ENCODE peak calls at places on chromosomes 7 and 10, in eight cellular contexts. One of them, this sample, is unnamed.
A peak's percentile ranks its signal among the peaks of the same experiment; 100 is the strongest.

GRCh38 chr7:51242007-51242691 is 74.5 kb downstream of the COBL start:
- DNase-seq in adipocyte: no peak
- DNase-seq in heart right ventricle: no peak
- DNase-seq in spleen: no peak
- DNase-seq in tibial artery: no peak
- DNase-seq in aorta: no peak
- DNase-seq in fibroblast of lung: peak; percentile 1
- DNase-seq in endothelial cell of umbilical vein: no peak
- DNase-seq in this sample: no peak

GRCh38 chr10:20962165-20962564 is 65.1 kb upstream of the NEBL start:
- DNase-seq in adipocyte: peak; percentile 3
- DNase-seq in heart right ventricle: no peak
- DNase-seq in spleen: no peak
- DNase-seq in tibial artery: no peak
- DNase-seq in aorta: no peak
- DNase-seq in fibroblast of lung: peak; percentile 86
- DNase-seq in endothelial cell of umbilical vein: no peak
- DNase-seq in this sample: no peak

GRCh38 chr10:21509391-21510217 is 15.9 kb downstream of the SKIDA1 start:
- DNase-seq in adipocyte: no peak
- DNase-seq in heart right ventricle: no peak
- DNase-seq in spleen: peak; percentile 70
- DNase-seq in tibial artery: no peak
- DNase-seq in aorta: no peak
- DNase-seq in fibroblast of lung: no peak
- DNase-seq in endothelial cell of umbilical vein: no peak
- DNase-seq in this sample: no peak

GRCh38 chr7:5774136-5774535 is 7.3 kb downstream of the RNF216 start:
- DNase-seq in adipocyte: no peak
- DNase-seq in heart right ventricle: no peak
- DNase-seq in spleen: no peak
- DNase-seq in tibial artery: no peak
- DNase-seq in aorta: no peak
- DNase-seq in fibroblast of lung: no peak
- DNase-seq in endothelial cell of umbilical vein: no peak
- DNase-seq in this sample: no peak

GRCh38 chr7:30925913-30926312 is 14.3 kb downstream of the AQP1 start:
- DNase-seq in adipocyte: no peak
- DNase-seq in heart right ventricle: no peak
- DNase-seq in spleen: peak; percentile 67
- DNase-seq in tibial artery: peak; percentile 18
- DNase-seq in aorta: no peak
- DNase-seq in fibroblast of lung: no peak
- DNase-seq in endothelial cell of umbilical vein: no peak
- DNase-seq in this sample: no peak

GRCh38 chr7:126727930-126728331 is 524.8 kb downstream of the GRM8 start:
- DNase-seq in adipocyte: no peak
- DNase-seq in heart right ventricle: no peak
- DNase-seq in spleen: no peak
- DNase-seq in tibial artery: no peak
- DNase-seq in aorta: no peak
- DNase-seq in fibroblast of lung: no peak
- DNase-seq in endothelial cell of umbilical vein: peak; percentile 44
- DNase-seq in this sample: no peak

GRCh38 chr7:106199813-106200364 is 84.9 kb downstream of the NAMPT start:
- DNase-seq in adipocyte: no peak
- DNase-seq in heart right ventricle: no peak
- DNase-seq in spleen: no peak
- DNase-seq in tibial artery: no peak
- DNase-seq in aorta: no peak
- DNase-seq in fibroblast of lung: no peak
- DNase-seq in endothelial cell of umbilical vein: no peak
- DNase-seq in this sample: no peak

GRCh38 chr10:92591550-92592140 is 1.3 kb upstream of the KIF11 start:
- DNase-seq in adipocyte: peak; percentile 97
- DNase-seq in heart right ventricle: peak; percentile 92
- DNase-seq in spleen: peak; percentile 99
- DNase-seq in tibial artery: peak; percentile 92
- DNase-seq in aorta: peak; percentile 97
- DNase-seq in fibroblast of lung: peak; percentile 94
- DNase-seq in endothelial cell of umbilical vein: peak; percentile 94
- DNase-seq in this sample: peak; percentile 93

GRCh38 chr10:14186245-14186644 is 144.5 kb downstream of the FRMD4A start:
- DNase-seq in adipocyte: no peak
- DNase-seq in heart right ventricle: no peak
- DNase-seq in spleen: no peak
- DNase-seq in tibial artery: no peak
- DNase-seq in aorta: no peak
- DNase-seq in fibroblast of lung: no peak
- DNase-seq in endothelial cell of umbilical vein: no peak
- DNase-seq in this sample: no peak

GRCh38 chr7:117470777-117471176 is 9.0 kb upstream of the CFTR start:
- DNase-seq in adipocyte: no peak
- DNase-seq in heart right ventricle: peak; percentile 61
- DNase-seq in spleen: no peak
- DNase-seq in tibial artery: no peak
- DNase-seq in aorta: no peak
- DNase-seq in fibroblast of lung: no peak
- DNase-seq in endothelial cell of umbilical vein: no peak
- DNase-seq in this sample: no peak

GRCh38 chr10:89217057-89217990 is 10.2 kb upstream of the CH25H start:
- DNase-seq in adipocyte: peak; percentile 91
- DNase-seq in heart right ventricle: peak; percentile 53
- DNase-seq in spleen: no peak
- DNase-seq in tibial artery: no peak
- DNase-seq in aorta: no peak
- DNase-seq in fibroblast of lung: peak; percentile 78
- DNase-seq in endothelial cell of umbilical vein: peak; percentile 80
- DNase-seq in this sample: peak; percentile 84

GRCh38 chr10:52308251-52309031 is 5.6 kb upstream of the DKK1 start:
- DNase-seq in adipocyte: peak; percentile 87
- DNase-seq in heart right ventricle: peak; percentile 36
- DNase-seq in spleen: peak; percentile 74
- DNase-seq in tibial artery: no peak
- DNase-seq in aorta: peak; percentile 66
- DNase-seq in fibroblast of lung: peak; percentile 85
- DNase-seq in endothelial cell of umbilical vein: peak; percentile 86
- DNase-seq in this sample: peak; percentile 44

GRCh38 chr10:7928511-7928910 is 110.2 kb downstream of the TAF3 start:
- DNase-seq in adipocyte: no peak
- DNase-seq in heart right ventricle: no peak
- DNase-seq in spleen: no peak
- DNase-seq in tibial artery: no peak
- DNase-seq in aorta: no peak
- DNase-seq in fibroblast of lung: no peak
- DNase-seq in endothelial cell of umbilical vein: no peak
- DNase-seq in this sample: no peak

GRCh38 chr10:118571123-118571522 is 24.3 kb downstream of the PRLHR start:
- DNase-seq in adipocyte: peak; percentile 73
- DNase-seq in heart right ventricle: no peak
- DNase-seq in spleen: no peak
- DNase-seq in tibial artery: peak; percentile 54
- DNase-seq in aorta: no peak
- DNase-seq in fibroblast of lung: peak; percentile 48
- DNase-seq in endothelial cell of umbilical vein: no peak
- DNase-seq in this sample: no peak

GRCh38 chr10:30882281-30882680 is 149.4 kb downstream of the ZNF438 start:
- DNase-seq in adipocyte: peak; percentile 60
- DNase-seq in heart right ventricle: no peak
- DNase-seq in spleen: no peak
- DNase-seq in tibial artery: no peak
- DNase-seq in aorta: no peak
- DNase-seq in fibroblast of lung: peak; percentile 84
- DNase-seq in endothelial cell of umbilical vein: peak; percentile 48
- DNase-seq in this sample: no peak

GRCh38 chr7:47449810-47450586 is 131.9 kb downstream of the TNS3 start:
- DNase-seq in adipocyte: peak; percentile 41
- DNase-seq in heart right ventricle: no peak
- DNase-seq in spleen: no peak
- DNase-seq in tibial artery: no peak
- DNase-seq in aorta: no peak
- DNase-seq in fibroblast of lung: peak; percentile 98
- DNase-seq in endothelial cell of umbilical vein: no peak
- DNase-seq in this sample: no peak

GRCh38 chr10:32948451-32948850 is 9.6 kb downstream of the ITGB1 start:
- DNase-seq in adipocyte: no peak
- DNase-seq in heart right ventricle: no peak
- DNase-seq in spleen: no peak
- DNase-seq in tibial artery: no peak
- DNase-seq in aorta: no peak
- DNase-seq in fibroblast of lung: no peak
- DNase-seq in endothelial cell of umbilical vein: no peak
- DNase-seq in this sample: no peak

GRCh38 chr10:51020175-51020574 is 54.1 kb upstream of the PRKG1 start:
- DNase-seq in adipocyte: no peak
- DNase-seq in heart right ventricle: no peak
- DNase-seq in spleen: no peak
- DNase-seq in tibial artery: no peak
- DNase-seq in aorta: no peak
- DNase-seq in fibroblast of lung: no peak
- DNase-seq in endothelial cell of umbilical vein: no peak
- DNase-seq in this sample: no peak

GRCh38 chr7:157490465-157490912 is 153.7 kb downstream of the DNAJB6 start:
- DNase-seq in adipocyte: no peak
- DNase-seq in heart right ventricle: no peak
- DNase-seq in spleen: peak; percentile 80
- DNase-seq in tibial artery: no peak
- DNase-seq in aorta: no peak
- DNase-seq in fibroblast of lung: peak; percentile 45
- DNase-seq in endothelial cell of umbilical vein: no peak
- DNase-seq in this sample: no peak

GRCh38 chr7:64997927-64998391 is 7.1 kb upstream of the ZNF117 start:
- DNase-seq in adipocyte: peak; percentile 45
- DNase-seq in heart right ventricle: no peak
- DNase-seq in spleen: no peak
- DNase-seq in tibial artery: no peak
- DNase-seq in aorta: no peak
- DNase-seq in fibroblast of lung: peak; percentile 26
- DNase-seq in endothelial cell of umbilical vein: no peak
- DNase-seq in this sample: no peak

DNA sequence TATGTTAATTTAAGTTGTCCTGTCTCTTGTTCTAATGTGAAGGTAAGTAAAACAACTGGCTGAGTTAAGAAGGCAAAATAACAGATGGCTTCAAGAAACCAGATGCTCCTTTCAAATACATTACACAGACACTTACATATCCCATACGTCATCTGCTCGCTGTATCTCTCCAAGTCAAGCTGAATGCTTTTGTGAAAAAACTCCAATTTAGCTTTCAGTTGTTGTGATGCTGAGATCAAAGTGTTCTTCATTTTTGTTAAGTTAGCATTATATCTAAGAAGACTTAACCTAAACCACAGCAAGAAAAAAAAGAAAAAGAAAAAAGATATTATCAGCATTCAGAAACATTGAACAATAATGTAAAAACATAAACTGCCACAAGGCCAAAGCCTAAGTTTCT is 18.5 kb upstream of the ERLIN1 start:
- DNase-seq in adipocyte: no peak
- DNase-seq in heart right ventricle: no peak
- DNase-seq in spleen: no peak
- DNase-seq in tibial artery: no peak
- DNase-seq in aorta: no peak
- DNase-seq in fibroblast of lung: no peak
- DNase-seq in endothelial cell of umbilical vein: no peak
- DNase-seq in this sample: no peak
- H3K36me3 ChIP-seq in adipocyte: peaks cover 79% of the 10 kb centered on the region
- H3K36me3 ChIP-seq in heart right ventricle: peaks cover 99% of the 10 kb centered on the region
- H3K36me3 ChIP-seq in spleen: peaks cover 59% of the 10 kb centered on the region
- H3K36me3 ChIP-seq in tibial artery: peaks cover 90% of the 10 kb centered on the region
- H3K36me3 ChIP-seq in aorta: peaks cover 5% of the 10 kb centered on the region
- H3K36me3 ChIP-seq in fibroblast of lung: peaks cover 7% of the 10 kb centered on the region
- H3K36me3 ChIP-seq in endothelial cell of umbilical vein: peaks cover 18% of the 10 kb centered on the region
- H3K36me3 ChIP-seq in this sample: no peaks in the 10 kb centered on the region

GRCh38 chr10:75401569-75402485 is at the start of gene ZNF503:
- DNase-seq in adipocyte: peak; percentile 99
- DNase-seq in heart right ventricle: peak; percentile 97
- DNase-seq in spleen: peak; percentile 94
- DNase-seq in tibial artery: peak; percentile 98
- DNase-seq in aorta: peak; percentile 98
- DNase-seq in fibroblast of lung: peak; percentile 98
- DNase-seq in endothelial cell of umbilical vein: peak; percentile 97
- DNase-seq in this sample: peak; percentile 95
- H3K4me1 ChIP-seq in adipocyte: peaks cover 9% of the 10 kb centered on the region
- H3K4me1 ChIP-seq in heart right ventricle: peaks cover 58% of the 10 kb centered on the region
- H3K4me1 ChIP-seq in spleen: peaks cover 90% of the 10 kb centered on the region
- H3K4me1 ChIP-seq in tibial artery: peaks cover 31% of the 10 kb centered on the region
- H3K4me1 ChIP-seq in aorta: no peaks in the 10 kb centered on the region
- H3K4me1 ChIP-seq in fibroblast of lung: peaks cover 2% of the 10 kb centered on the region
- H3K4me1 ChIP-seq in endothelial cell of umbilical vein: peaks cover 34% of the 10 kb centered on the region
- H3K4me1 ChIP-seq in this sample: peaks cover 15% of the 10 kb centered on the region

DNA sequence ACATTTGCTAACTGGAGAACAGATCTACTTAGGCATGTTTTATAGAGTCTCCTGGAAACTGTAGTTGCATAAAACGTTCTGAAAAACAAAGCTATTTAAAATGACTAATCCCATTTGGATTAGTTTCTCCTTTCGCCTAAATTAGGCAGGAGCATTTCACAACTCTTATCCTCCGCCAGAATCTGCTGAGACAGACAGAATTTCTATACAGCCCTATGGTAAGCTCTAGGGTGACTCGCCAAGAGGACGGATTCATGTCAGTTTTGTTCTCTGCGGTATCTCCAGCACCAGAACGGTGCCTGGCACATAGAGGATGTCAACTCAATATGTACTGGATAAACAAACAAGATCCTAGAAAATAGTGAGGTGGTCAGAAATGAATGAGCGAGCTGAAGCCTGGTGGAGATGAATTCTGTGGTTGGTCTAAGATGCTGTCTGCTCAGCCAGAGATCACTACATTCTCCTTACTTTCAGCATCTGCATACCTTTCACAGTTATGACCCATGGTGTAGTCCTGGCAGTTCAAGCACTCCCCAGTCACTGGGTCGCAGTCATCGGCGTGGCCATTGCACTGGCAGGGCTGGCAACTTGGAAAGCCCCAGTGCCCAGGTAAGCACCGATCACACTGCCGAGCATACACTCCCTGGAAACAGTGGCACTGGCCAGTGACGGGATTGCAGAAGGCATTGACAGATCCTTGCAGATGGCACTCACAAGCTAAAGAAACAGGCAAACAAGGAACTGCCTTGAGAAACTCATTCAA is 44.0 kb downstream of the LAMB1 start:
- DNase-seq in adipocyte: peak; percentile 78
- DNase-seq in heart right ventricle: no peak
- DNase-seq in spleen: no peak
- DNase-seq in tibial artery: peak; percentile 45
- DNase-seq in aorta: no peak
- DNase-seq in fibroblast of lung: peak; percentile 97
- DNase-seq in endothelial cell of umbilical vein: no peak
- DNase-seq in this sample: no peak
- H3K36me3 ChIP-seq in adipocyte: peaks cover 81% of the 10 kb centered on the region
- H3K36me3 ChIP-seq in heart right ventricle: peaks cover 90% of the 10 kb centered on the region
- H3K36me3 ChIP-seq in spleen: no peaks in the 10 kb centered on the region
- H3K36me3 ChIP-seq in tibial artery: no peaks in the 10 kb centered on the region
- H3K36me3 ChIP-seq in aorta: no peaks in the 10 kb centered on the region
- H3K36me3 ChIP-seq in fibroblast of lung: peaks cover 45% of the 10 kb centered on the region
- H3K36me3 ChIP-seq in endothelial cell of umbilical vein: peaks cover 71% of the 10 kb centered on the region
- H3K36me3 ChIP-seq in this sample: no peaks in the 10 kb centered on the region

DNA sequence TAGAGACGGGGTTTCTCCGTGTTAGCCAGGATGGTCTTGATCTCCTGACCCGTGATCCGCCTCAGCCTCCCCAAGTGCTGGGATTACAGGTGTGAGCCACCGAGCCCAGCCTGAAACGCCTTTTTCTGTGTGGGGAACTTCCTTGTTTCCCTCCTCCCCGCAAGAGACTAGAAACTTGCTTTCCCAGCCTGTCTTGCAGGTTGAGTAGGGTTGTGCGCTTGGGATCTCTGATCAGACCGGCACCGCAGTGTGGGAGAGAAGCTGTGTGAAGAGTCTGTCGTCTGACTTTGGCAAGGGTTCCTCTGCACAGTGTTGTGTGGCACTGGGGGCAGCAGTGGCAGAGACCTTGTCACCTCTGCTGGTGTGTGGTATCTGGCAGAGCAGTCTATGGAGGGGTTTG is 28.9 kb downstream of the RBM17 start:
- DNase-seq in adipocyte: no peak
- DNase-seq in heart right ventricle: no peak
- DNase-seq in spleen: no peak
- DNase-seq in tibial artery: no peak
- DNase-seq in aorta: no peak
- DNase-seq in fibroblast of lung: no peak
- DNase-seq in endothelial cell of umbilical vein: no peak
- DNase-seq in this sample: no peak
- H3K4me1 ChIP-seq in adipocyte: peaks cover 29% of the 10 kb centered on the region
- H3K4me1 ChIP-seq in heart right ventricle: peaks cover 26% of the 10 kb centered on the region
- H3K4me1 ChIP-seq in spleen: peaks cover 9% of the 10 kb centered on the region
- H3K4me1 ChIP-seq in tibial artery: no peaks in the 10 kb centered on the region
- H3K4me1 ChIP-seq in aorta: no peaks in the 10 kb centered on the region
- H3K4me1 ChIP-seq in fibroblast of lung: peaks cover 7% of the 10 kb centered on the region
- H3K4me1 ChIP-seq in endothelial cell of umbilical vein: peaks cover 13% of the 10 kb centered on the region
- H3K4me1 ChIP-seq in this sample: no peaks in the 10 kb centered on the region